ENCODE peak calls at places on chromosomes 2 and 18, in eight cellular contexts. P, Z, X, D, Y, L, M and N are unnamed samples.

GRCh38 chr18:74818776-74819175 is 221.1 kb downstream of the ZNF407 start:
- DNase-seq in P (peak; percentile 52), Z (no peak), X (no peak), D (no peak), Y (no peak), L (peak; percentile 12), M (no peak), N (no peak)

GRCh38 chr2:128868686-128869551 is 550.3 kb upstream of the HS6ST1 start:
- DNase-seq in P (peak; percentile 83), Z (peak; percentile 15), X (no peak), D (no peak), Y (no peak), L (no peak), M (no peak), N (no peak)

GRCh38 chr2:45444991-45445390 is 166.1 kb downstream of the SRBD1 start:
- DNase-seq in P (no peak), Z (no peak), X (no peak), D (no peak), Y (no peak), L (no peak), M (no peak), N (no peak)

GRCh38 chr2:64491426-64491825 is 32.7 kb upstream of the AFTPH start:
- DNase-seq in P (no peak), Z (no peak), X (no peak), D (no peak), Y (no peak), L (peak; percentile 22), M (no peak), N (no peak)

GRCh38 chr18:31241425-31241824 is 76.5 kb upstream of the DSG1 start:
- DNase-seq in P (peak; percentile 84), Z (no peak), X (no peak), D (no peak), Y (no peak), L (no peak), M (no peak), N (no peak)

GRCh38 chr18:22639026-22639463 is 221.3 kb upstream of the CTAGE1 start:
- DNase-seq in P (peak; percentile 36), Z (peak; percentile 15), X (no peak), D (no peak), Y (no peak), L (peak; percentile 88), M (no peak), N (no peak)

GRCh38 chr2:58562281-58562680 is 321.2 kb upstream of the FANCL start:
- DNase-seq in P (peak; percentile 54), Z (peak; percentile 60), X (no peak), D (no peak), Y (no peak), L (no peak), M (no peak), N (no peak)

GRCh38 chr2:80642465-80642864 is 337.9 kb upstream of the LRRTM1 start:
- DNase-seq in P (no peak), Z (no peak), X (no peak), D (no peak), Y (no peak), L (no peak), M (no peak), N (no peak)

GRCh38 chr2:109427661-109428091 is 186.1 kb downstream of the SEPTIN10 start:
- DNase-seq in P (no peak), Z (no peak), X (no peak), D (no peak), Y (no peak), L (no peak), M (no peak), N (peak; percentile 27)

GRCh38 chr2:9167718-9168657 is 38.6 kb upstream of the ASAP2 start:
- DNase-seq in P (no peak), Z (no peak), X (peak; percentile 30), D (no peak), Y (no peak), L (no peak), M (no peak), N (peak; percentile 16)

GRCh38 chr2:126828471-126828870 is 70.2 kb upstream of the TEX51 start:
- DNase-seq in P (no peak), Z (no peak), X (no peak), D (no peak), Y (no peak), L (no peak), M (no peak), N (no peak)

GRCh38 chr2:174771631-174772491 is 7.6 kb upstream of the CHRNA1 start:
- DNase-seq in P (peak; percentile 60), Z (peak; percentile 79), X (peak; percentile 78), D (peak; percentile 48), Y (peak; percentile 70), L (peak; percentile 82), M (peak; percentile 78), N (peak; percentile 56)

GRCh38 chr2:99615247-99615771 is 125.5 kb upstream of the REV1 start:
- DNase-seq in P (no peak), Z (peak; percentile 13), X (no peak), D (no peak), Y (no peak), L (no peak), M (no peak), N (no peak)
- TF ChIP-seq CTCF in P (no peak), Z (no peak), X (no peak), D (no peak), Y (no peak), L (peak; percentile 4), M (no peak), N (no peak)

GRCh38 chr18:35041752-35042379 is 653 bp downstream of the MAPRE2 start:
- DNase-seq in P (peak; percentile 15), Z (peak; percentile 1), X (no peak), D (no peak), Y (no peak), L (no peak), M (no peak), N (no peak)
- TF ChIP-seq CTCF in P (no peak), Z (no peak), X (no peak), D (no peak), Y (no peak), L (no peak), M (no peak), N (no peak)

GRCh38 chr2:241314933-241315182 is 614 bp downstream of the HDLBP start:
- DNase-seq in P (no peak), Z (no peak), X (no peak), D (no peak), Y (no peak), L (no peak), M (no peak), N (no peak)

GRCh38 chr2:241315879-241316700 is at the start of gene SEPTIN2:
- DNase-seq in P (no peak), Z (no peak), X (peak; percentile 83), D (peak; percentile 32), Y (no peak), L (peak; percentile 28), M (peak; percentile 71), N (no peak)

GRCh38 chr2:241316825-241317224 is 1.1 kb downstream of the SEPTIN2 start:
- DNase-seq in P (no peak), Z (no peak), X (no peak), D (peak; percentile 24), Y (no peak), L (no peak), M (no peak), N (no peak)

GRCh38 chr2:241314181-241314932 is 1.1 kb downstream of the HDLBP start:
- DNase-seq in P (peak; percentile 39), Z (peak; percentile 7), X (no peak), D (no peak), Y (no peak), L (peak; percentile 57), M (no peak), N (peak; percentile 61)

DNA sequence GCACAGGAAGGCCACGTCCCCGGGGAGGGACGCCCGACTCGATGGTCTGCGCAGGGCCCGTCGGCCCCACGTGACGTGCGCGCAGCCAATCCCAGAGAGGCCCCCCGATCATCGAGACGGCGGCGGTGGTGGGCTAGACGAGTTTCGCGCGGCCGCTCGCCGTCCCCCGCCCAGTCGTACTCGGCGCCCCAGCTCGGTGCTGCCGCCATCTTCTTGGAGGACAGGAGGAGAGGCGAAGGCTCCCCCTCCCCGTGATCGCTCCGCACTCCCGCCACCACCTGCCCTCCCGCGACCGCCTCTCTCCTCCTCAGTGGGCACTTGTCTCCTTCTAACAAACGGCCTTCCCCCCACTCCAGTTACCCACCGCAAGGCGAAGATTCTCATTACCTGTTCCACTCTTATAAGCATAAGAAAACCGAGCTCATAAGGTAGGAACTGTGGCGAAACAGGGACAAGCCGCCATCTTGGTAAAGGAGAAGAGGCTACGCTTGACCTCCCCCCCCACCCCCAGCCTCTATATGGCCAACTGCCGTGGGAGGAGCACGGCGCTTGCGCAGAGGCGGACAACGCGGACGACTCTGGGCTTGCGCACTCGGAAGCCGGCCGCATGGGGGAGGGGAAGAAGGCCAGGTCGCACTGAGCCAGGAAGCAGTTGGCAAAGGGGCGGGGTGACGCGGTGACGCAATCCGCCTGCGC is at the start of gene HDLBP:
- DNase-seq in P (peak; percentile 95), Z (peak; percentile 99), X (peak; percentile 100), D (peak; percentile 99), Y (peak; percentile 100), L (peak; percentile 99), M (peak; percentile 100), N (peak; percentile 100)
- TF ChIP-seq CTCF in P (peak; percentile 64), Z (peak; percentile 78), X (peak; percentile 65), D (peak; percentile 34), Y (no peak), L (peak; percentile 38), M (no peak), N (no peak)

GRCh38 chr18:79395308-79395640 is 456 bp upstream of the NFATC1 start:
- DNase-seq in P (no peak), Z (no peak), X (no peak), D (no peak), Y (no peak), L (no peak), M (peak; percentile 29), N (no peak)

GRCh38 chr18:79395761-79396404 is at the start of gene NFATC1:
- DNase-seq in P (peak; percentile 35), Z (peak; percentile 62), X (peak; percentile 72), D (peak; percentile 55), Y (peak; percentile 62), L (peak; percentile 67), M (peak; percentile 80), N (no peak)

GRCh38 chr18:79397830-79398761 is 2.4 kb downstream of the NFATC1 start:
- DNase-seq in P (no peak), Z (no peak), X (peak; percentile 23), D (no peak), Y (no peak), L (no peak), M (no peak), N (no peak)

GRCh38 chr18:79397288-79397829 is 1.6 kb downstream of the NFATC1 start:
- DNase-seq in P (no peak), Z (no peak), X (no peak), D (no peak), Y (no peak), L (no peak), M (no peak), N (no peak)

DNA sequence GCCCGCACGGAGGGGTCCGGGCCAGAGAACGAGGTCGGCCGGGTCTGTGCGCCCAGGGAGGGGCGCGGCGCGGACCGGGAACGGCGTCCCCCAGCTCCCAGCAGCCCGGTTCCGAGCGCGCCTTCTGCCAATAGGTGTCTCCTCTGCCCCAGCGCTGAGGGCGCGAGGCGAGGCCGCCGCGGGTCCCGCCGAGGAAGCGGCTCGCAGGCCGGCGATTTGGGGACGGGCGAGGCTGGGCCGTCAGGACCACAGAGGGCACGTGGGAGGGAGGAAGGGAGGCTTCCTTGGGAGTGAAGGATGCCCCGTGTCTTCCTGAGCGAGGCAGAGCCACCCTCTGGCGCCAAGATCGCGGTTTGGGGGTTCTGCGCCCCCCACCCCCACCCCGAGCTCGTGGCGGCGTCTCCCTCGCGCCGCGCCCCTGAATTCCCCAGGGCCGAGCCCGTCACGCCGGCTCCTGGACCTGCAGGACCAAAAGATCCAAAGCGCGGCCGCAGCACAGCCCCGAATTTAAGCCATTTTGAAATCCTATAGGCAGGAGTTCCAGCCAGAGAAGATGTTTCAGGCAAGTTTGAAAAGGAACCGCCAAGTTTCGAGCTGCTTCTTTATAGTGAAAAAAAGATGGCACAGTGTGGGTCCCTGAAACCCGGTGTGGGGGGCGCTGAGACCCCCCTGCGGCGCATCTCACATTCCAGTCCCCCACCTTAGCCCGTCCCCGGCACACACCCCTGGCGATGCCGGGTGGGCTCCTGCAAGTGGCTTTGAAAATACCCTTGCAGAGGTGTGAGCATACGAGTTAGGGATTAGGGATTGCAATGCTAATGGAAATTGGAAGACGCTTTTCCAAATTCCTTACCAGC is 929 bp downstream of the NFATC1 start:
- DNase-seq in P (no peak), Z (peak; percentile 43), X (peak; percentile 70), D (peak; percentile 58), Y (peak; percentile 49), L (peak; percentile 26), M (peak; percentile 57), N (no peak)
- TF ChIP-seq CTCF in P (peak; percentile 30), Z (peak; percentile 69), X (no peak), D (peak; percentile 16), Y (no peak), L (peak; percentile 20), M (no peak), N (no peak)